ENCODE peak calls at places on chromosomes 16 and 17, in ten cellular contexts. W, J, Q, I, R, X, G, P, E and N are unnamed samples.
A peak's percentile ranks its signal among the peaks of the same experiment; 100 is the strongest.

GRCh38 chr17:66584927-66585326 is 250.0 kb upstream of the CACNG5 start:
- DNase-seq in Q (no peak), E (no peak), I (no peak), W (no peak), G (no peak), R (no peak), J (no peak), X (no peak), P (no peak), N (no peak)

GRCh38 chr17:76866774-76867577 is 1.2 kb upstream of the MGAT5B start:
- DNase-seq in Q (no peak), P (no peak), W (peak; percentile 60), X (peak; percentile 67), R (no peak), J (no peak), G (no peak), I (no peak), E (no peak), N (no peak)

GRCh38 chr17:3951420-3951819 is 12.8 kb downstream of the ATP2A3 start:
- DNase-seq in P (no peak), I (no peak), E (no peak), W (no peak), Q (no peak), G (no peak), J (no peak), X (no peak), R (no peak), N (no peak)

GRCh38 chr16:31365131-31365865 is 10.3 kb downstream of the ITGAX start:
- DNase-seq in R (no peak), X (no peak), G (no peak), W (no peak), Q (no peak), P (no peak), J (no peak), E (no peak), I (no peak), N (no peak)

GRCh38 chr17:80826955-80827645 is 164.5 kb upstream of the CHMP6 start:
- DNase-seq in I (no peak), E (no peak), R (no peak), J (no peak), P (no peak), X (peak; percentile 97), W (peak; percentile 99), Q (peak; percentile 67), G (peak; percentile 85), N (no peak)

GRCh38 chr17:2692781-2693135 is 18.8 kb downstream of the CLUH start:
- DNase-seq in E (no peak), I (no peak), R (no peak), X (no peak), W (no peak), G (no peak), P (no peak), J (no peak), Q (no peak), N (no peak)

GRCh38 chr17:57372156-57372555 is 115.8 kb downstream of the MSI2 start:
- DNase-seq in E (no peak), J (no peak), Q (peak; percentile 89), P (no peak), R (no peak), G (no peak), W (peak; percentile 66), I (no peak), X (peak; percentile 51), N (no peak)

GRCh38 chr17:306536-307294 is 45.9 kb downstream of the RPH3AL start:
- DNase-seq in E (peak; percentile 43), P (no peak), X (no peak), J (no peak), G (no peak), Q (no peak), I (no peak), W (no peak), R (no peak), N (no peak)

GRCh38 chr17:66331038-66331816 is 28.8 kb downstream of the PRKCA start:
- DNase-seq in W (no peak), Q (no peak), J (no peak), E (no peak), G (no peak), P (peak; percentile 69), I (no peak), X (no peak), R (peak; percentile 67), N (no peak)

GRCh38 chr17:74453665-74454196 is 12.7 kb upstream of the CD300A start:
- DNase-seq in W (no peak), J (peak; percentile 94), E (peak; percentile 94), G (no peak), R (no peak), P (peak; percentile 53), Q (peak; percentile 77), X (no peak), I (no peak), N (no peak)

GRCh38 chr16:21618261-21618660 is 18.9 kb downstream of the METTL9 start:
- DNase-seq in W (no peak), E (no peak), I (no peak), J (no peak), G (no peak), R (no peak), Q (no peak), P (no peak), X (no peak), N (no peak)

GRCh38 chr16:80577485-80578280 is 36.9 kb downstream of the DYNLRB2 start:
- DNase-seq in W (no peak), R (no peak), Q (no peak), X (no peak), I (no peak), G (no peak), P (no peak), E (no peak), J (no peak), N (no peak)

GRCh38 chr17:68804777-68805176 is 150.4 kb downstream of the ABCA8 start:
- DNase-seq in Q (no peak), W (no peak), J (no peak), P (no peak), X (no peak), I (no peak), E (no peak), R (no peak), G (no peak), N (no peak)

GRCh38 chr16:53052519-53053501 is at the start of gene CHD9NB:
- DNase-seq in R (no peak), W (peak; percentile 86), Q (peak; percentile 93), P (no peak), I (no peak), J (no peak), G (peak; percentile 74), X (peak; percentile 99), E (no peak), N (no peak)

GRCh38 chr17:28501421-28502284 is 4.5 kb upstream of the FOXN1 start:
- DNase-seq in I (no peak), Q (no peak), J (no peak), E (no peak), R (no peak), W (no peak), X (no peak), P (no peak), G (no peak), N (no peak)
- H3K4me3 ChIP-seq in I (no peak overlapping the region), Q (no peak overlapping the region), J (no peak overlapping the region), E (no peak overlapping the region), R (no peak overlapping the region), W (no peak overlapping the region), X (no peak overlapping the region), P (no peak overlapping the region), G (no peak overlapping the region), N (no peak overlapping the region)

GRCh38 chr17:82552580-82552979 is 33.0 kb downstream of the FOXK2 start:
- DNase-seq in I (no peak), J (no peak), R (no peak), E (no peak), X (no peak), P (no peak), G (no peak), W (no peak), Q (no peak), N (no peak)
- H3K4me3 ChIP-seq in I (no peak overlapping the region), J (no peak overlapping the region), R (no peak overlapping the region), E (no peak overlapping the region), X (no peak overlapping the region), P (no peak overlapping the region), G (no peak overlapping the region), W (no peak overlapping the region), Q (no peak overlapping the region), N (no peak overlapping the region)

DNA sequence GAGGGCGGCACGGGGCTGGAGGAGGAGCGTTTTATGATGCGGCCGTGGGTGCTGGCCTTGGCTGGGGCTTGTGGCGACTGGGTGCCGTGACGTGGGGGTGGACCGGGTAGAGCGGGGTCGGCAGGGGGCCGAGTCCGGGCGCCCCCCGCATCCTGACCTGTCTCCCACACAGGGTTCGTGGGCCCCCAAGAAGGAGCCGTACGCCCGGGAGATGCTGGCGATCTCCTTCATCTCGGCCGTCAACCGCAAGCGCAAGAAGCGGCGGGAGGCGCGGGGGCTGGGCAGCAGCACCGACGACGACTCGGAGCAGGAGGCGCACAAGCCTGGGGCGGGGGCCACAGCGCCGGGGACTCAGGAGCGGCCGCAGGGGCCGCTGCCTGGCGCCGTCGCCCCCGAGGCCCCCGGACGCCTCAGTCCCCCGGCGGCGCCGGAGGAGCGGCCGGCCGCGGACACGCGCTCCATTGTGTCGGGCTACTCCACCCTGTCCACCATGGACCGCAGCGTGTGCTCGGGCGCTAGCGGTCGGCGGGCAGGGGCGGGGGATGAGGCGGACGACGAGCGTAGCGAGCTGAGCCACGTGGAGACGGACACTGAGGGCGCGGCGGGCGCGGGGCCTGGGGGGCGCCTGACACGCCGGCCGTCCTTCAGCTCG is 81.6 kb downstream of the ARHGAP23 start:
- DNase-seq in W (no peak), P (no peak), G (no peak), Q (no peak), R (no peak), X (no peak), I (peak; percentile 23), E (no peak), J (peak; percentile 50), N (no peak)
- H3K4me3 ChIP-seq in W (no peak overlapping the region), P (no peak overlapping the region), G (peak overlapping the region; percentile 1), Q (no peak overlapping the region), R (no peak overlapping the region), X (no peak overlapping the region), I (peak overlapping the region; percentile 22), E (no peak overlapping the region), J (no peak overlapping the region), N (peak overlapping the region; percentile 30)

DNA sequence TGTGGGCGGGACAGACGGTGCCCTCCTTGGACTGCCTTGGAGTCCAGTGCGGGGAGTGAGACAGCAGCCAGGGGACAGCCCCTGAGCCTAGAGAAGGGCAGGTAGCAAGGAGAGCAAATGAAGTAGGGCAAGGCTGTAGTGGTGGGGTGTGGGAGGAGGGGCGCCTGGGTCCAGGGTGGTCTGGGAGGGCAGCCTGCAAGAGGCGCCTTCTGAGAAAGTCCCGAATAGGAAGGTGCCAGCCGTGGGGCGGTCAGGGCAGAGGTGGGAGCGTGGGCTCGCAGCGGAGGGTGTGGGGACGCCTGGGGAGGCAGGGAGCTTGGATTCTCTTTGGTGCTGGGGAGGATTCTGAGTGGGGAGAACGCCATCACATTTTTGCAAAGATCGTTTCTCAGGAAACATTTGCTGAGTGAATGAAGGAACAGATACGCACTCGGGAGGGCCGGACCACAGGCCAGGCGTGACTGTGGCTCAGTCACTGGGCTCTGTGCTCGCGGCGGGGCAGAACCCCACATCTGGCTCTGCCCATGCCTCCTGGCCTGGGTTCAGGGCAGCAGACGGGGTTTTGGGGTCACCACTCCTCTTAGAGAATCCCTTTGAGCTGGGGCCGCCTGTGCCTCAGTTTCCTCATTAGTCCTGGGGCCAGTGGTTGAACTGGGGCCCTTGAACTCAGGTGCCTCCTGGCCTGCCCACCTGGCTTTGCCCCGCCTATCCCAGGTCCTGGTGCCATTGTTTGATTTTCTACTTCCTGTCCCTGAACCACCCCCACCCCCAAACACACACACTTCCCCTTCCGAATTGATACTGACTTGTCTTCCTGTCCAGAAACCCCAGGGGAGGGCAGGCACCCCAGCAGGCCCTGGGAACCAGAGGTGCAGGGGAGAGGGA is 4.2 kb downstream of the SNN start:
- DNase-seq in Q (no peak), G (no peak), R (peak; percentile 46), J (no peak), E (peak; percentile 71), I (peak; percentile 27), P (peak; percentile 36), X (no peak), W (no peak), N (no peak)
- H3K4me3 ChIP-seq in Q (no peak overlapping the region), G (no peak overlapping the region), R (no peak overlapping the region), J (no peak overlapping the region), E (no peak overlapping the region), I (no peak overlapping the region), P (no peak overlapping the region), X (no peak overlapping the region), W (no peak overlapping the region), N (no peak overlapping the region)